ENCODE peak calls at places on chromosomes 11 and 22, in four cellular contexts. One of them, this sample, is unnamed.

GRCh38 chr22:45680932-45681700 is 9.5 kb downstream of the ATXN10 start:
- DNase-seq in HCT116: no peak
- DNase-seq in CD4-positive, alpha-beta memory T cell: no peak
- DNase-seq in non-pigmented ciliary epithelial cell: no peak
- DNase-seq in this sample: no peak

GRCh38 chr11:44905131-44905866 is 45.4 kb downstream of the TP53I11 start:
- DNase-seq in non-pigmented ciliary epithelial cell: no peak
- DNase-seq in HCT116: no peak
- DNase-seq in CD4-positive, alpha-beta memory T cell: no peak
- DNase-seq in this sample: no peak

GRCh38 chr11:33944693-33945424 is 53.0 kb upstream of the LMO2 start:
- DNase-seq in HCT116: no peak
- DNase-seq in CD4-positive, alpha-beta memory T cell: no peak
- DNase-seq in non-pigmented ciliary epithelial cell: no peak
- DNase-seq in this sample: no peak

GRCh38 chr11:63913866-63914830 is 2.8 kb downstream of the RCOR2 start:
- DNase-seq in CD4-positive, alpha-beta memory T cell: no peak
- DNase-seq in non-pigmented ciliary epithelial cell: no peak
- DNase-seq in HCT116: no peak
- DNase-seq in this sample: no peak

GRCh38 chr11:61297741-61298140 is 2.6 kb upstream of the VWCE start:
- DNase-seq in CD4-positive, alpha-beta memory T cell: no peak
- DNase-seq in non-pigmented ciliary epithelial cell: peak; percentile 69
- DNase-seq in HCT116: no peak
- DNase-seq in this sample: no peak

GRCh38 chr11:42631223-42631843 is 680.5 kb upstream of the API5 start:
- DNase-seq in HCT116: no peak
- DNase-seq in non-pigmented ciliary epithelial cell: no peak
- DNase-seq in CD4-positive, alpha-beta memory T cell: no peak
- DNase-seq in this sample: no peak

GRCh38 chr11:124460459-124460858 is 15.0 kb upstream of the OR8B8 start:
- DNase-seq in CD4-positive, alpha-beta memory T cell: no peak
- DNase-seq in HCT116: no peak
- DNase-seq in non-pigmented ciliary epithelial cell: no peak
- DNase-seq in this sample: no peak

GRCh38 chr22:37273126-37273845 is 9.0 kb upstream of the CYTH4 start:
- DNase-seq in CD4-positive, alpha-beta memory T cell: no peak
- DNase-seq in HCT116: no peak
- DNase-seq in non-pigmented ciliary epithelial cell: peak; percentile 53
- DNase-seq in this sample: no peak

GRCh38 chr11:74709175-74709574 is 22.1 kb downstream of the CHRDL2 start:
- DNase-seq in CD4-positive, alpha-beta memory T cell: no peak
- DNase-seq in HCT116: no peak
- DNase-seq in non-pigmented ciliary epithelial cell: no peak
- DNase-seq in this sample: no peak